ENCODE peak calls at places on chromosomes 7 and 10, in seven cellular contexts. L is CD8-positive, alpha-beta T cell; O is spleen; B is K562; A is heart right ventricle; W is right lobe of liver; I is heart left ventricle. Y is an unnamed sample.

GRCh38 chr10:91712315-91712714 is 79.4 kb upstream of the PPP1R3C start:
- DNase-seq in L (no peak), O (no peak), B (no peak), A (no peak), W (no peak), I (no peak), Y (no peak)

GRCh38 chr10:123945506-123945905 is 53.9 kb upstream of the CPXM2 start:
- DNase-seq in L (no peak), O (no peak), B (peak), A (no peak), W (no peak), I (no peak), Y (no peak)

GRCh38 chr10:105974803-105975456 is 1189.6 kb downstream of the SORCS1 start:
- DNase-seq in L (no peak), O (no peak), B (no peak), A (peak), W (peak), I (no peak), Y (no peak)

GRCh38 chr7:109322833-109323232 is 753.2 kb downstream of the DNAJB9 start:
- DNase-seq in L (no peak), O (no peak), B (no peak), A (no peak), W (no peak), I (no peak), Y (no peak)

GRCh38 chr10:1126461-1126860 is 70.3 kb downstream of the WDR37 start:
- DNase-seq in L (no peak), O (no peak), B (no peak), A (no peak), W (peak), I (no peak), Y (no peak)

GRCh38 chr10:85977642-85978041 is 389.0 kb downstream of the GRID1 start:
- DNase-seq in L (no peak), O (no peak), B (no peak), A (no peak), W (no peak), I (no peak), Y (no peak)

GRCh38 chr10:130875897-130876472 is 435.5 kb downstream of the TCERG1L start:
- DNase-seq in L (no peak), O (no peak), B (no peak), A (no peak), W (peak), I (no peak), Y (no peak)

GRCh38 chr10:104308439-104308903 is 29.8 kb downstream of the ITPRIP start:
- DNase-seq in L (no peak), O (no peak), B (no peak), A (no peak), W (no peak), I (no peak), Y (no peak)

GRCh38 chr7:110852156-110852858 is 238.6 kb upstream of the LRRN3 start:
- DNase-seq in L (no peak), O (no peak), B (no peak), A (no peak), W (no peak), I (no peak), Y (peak)

GRCh38 chr7:120588411-120588810 is 269.5 kb downstream of the TSPAN12 start:
- DNase-seq in L (no peak), O (no peak), B (no peak), A (no peak), W (no peak), I (no peak), Y (no peak)

GRCh38 chr10:90326498-90327267 is 531.2 kb downstream of the HTR7 start:
- DNase-seq in L (no peak), O (no peak), B (no peak), A (no peak), W (no peak), I (no peak), Y (peak)

GRCh38 chr7:16320261-16320660 is 101.1 kb downstream of the CRPPA start:
- DNase-seq in L (no peak), O (no peak), B (no peak), A (no peak), W (no peak), I (no peak), Y (no peak)

GRCh38 chr7:123633553-123633952 is 22.1 kb upstream of the LMOD2 start:
- DNase-seq in L (no peak), O (no peak), B (no peak), A (no peak), W (no peak), I (no peak), Y (no peak)

GRCh38 chr7:50156746-50157145 is 63.7 kb upstream of the ZPBP start:
- DNase-seq in L (no peak), O (no peak), B (no peak), A (no peak), W (no peak), I (no peak), Y (no peak)

GRCh38 chr7:107267138-107267537 is 98.3 kb downstream of the HBP1 start:
- DNase-seq in L (no peak), O (no peak), B (no peak), A (no peak), W (no peak), I (no peak), Y (no peak)

GRCh38 chr10:60856405-60856804 is 78.1 kb downstream of the CDK1 start:
- DNase-seq in L (no peak), O (no peak), B (no peak), A (no peak), W (no peak), I (no peak), Y (no peak)

GRCh38 chr10:52740913-52741675 is 31.5 kb downstream of the MBL2 start:
- DNase-seq in L (no peak), O (no peak), B (peak), A (no peak), W (peak), I (no peak), Y (peak)

GRCh38 chr10:11144626-11145497 is 127.2 kb downstream of the CELF2 start:
- DNase-seq in L (no peak), O (no peak), B (no peak), A (no peak), W (no peak), I (no peak), Y (no peak)

GRCh38 chr10:7168414-7168813 is 242.4 kb downstream of the SFMBT2 start:
- DNase-seq in L (no peak), O (no peak), B (peak), A (no peak), W (no peak), I (no peak), Y (no peak)

GRCh38 chr7:17898111-17898510 is 42.2 kb downstream of the SNX13 start:
- DNase-seq in L (no peak), O (no peak), B (no peak), A (no peak), W (no peak), I (no peak), Y (no peak)

GRCh38 chr7:26187380-26188290 is 12.9 kb downstream of the HNRNPA2B1 start:
- DNase-seq in L (no peak), O (no peak), B (no peak), A (no peak), W (no peak), I (no peak), Y (no peak)

GRCh38 chr7:114502454-114503254 is 88.0 kb downstream of the FOXP2 start:
- DNase-seq in L (no peak), O (no peak), B (no peak), A (no peak), W (no peak), I (no peak), Y (no peak)

GRCh38 chr10:70666960-70667798 is 5.1 kb upstream of the ADAMTS14 start:
- DNase-seq in L (no peak), O (peak), B (peak), A (no peak), W (no peak), I (no peak), Y (no peak)

GRCh38 chr10:70668454-70668970 is 3.8 kb upstream of the ADAMTS14 start:
- DNase-seq in L (no peak), O (peak), B (no peak), A (no peak), W (no peak), I (no peak), Y (no peak)

GRCh38 chr10:70662362-70663220 is 9.7 kb upstream of the ADAMTS14 start:
- DNase-seq in L (no peak), O (peak), B (no peak), A (no peak), W (peak), I (no peak), Y (no peak)

GRCh38 chr10:70661623-70662361 is 10.5 kb upstream of the ADAMTS14 start:
- DNase-seq in L (no peak), O (peak), B (no peak), A (no peak), W (peak), I (no peak), Y (no peak)

DNA sequence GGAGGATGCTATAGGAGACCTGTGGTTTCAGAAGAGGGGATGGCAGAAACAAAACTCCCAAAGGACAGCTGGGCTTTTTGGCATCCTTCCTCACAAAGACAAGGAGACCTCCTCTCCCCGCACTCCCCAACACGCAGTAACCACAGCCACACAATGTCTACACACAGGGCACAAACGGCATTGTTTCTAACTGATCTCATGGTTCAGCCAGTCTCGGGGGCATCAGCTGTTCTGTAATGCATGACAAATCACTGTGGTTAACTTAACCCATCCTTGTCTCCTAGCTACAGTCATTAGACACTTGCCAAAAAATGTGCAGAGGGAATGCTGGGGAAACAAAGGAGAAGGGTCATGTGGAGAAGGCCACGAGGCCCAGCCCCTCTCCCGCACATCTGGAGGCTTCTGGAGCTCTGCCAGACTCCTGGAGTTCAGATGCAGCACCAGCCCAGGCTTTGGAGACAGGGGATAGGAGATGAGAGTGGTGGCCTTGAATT is 7.6 kb upstream of the ADAMTS14 start:
- DNase-seq in L (no peak), O (peak), B (peak), A (no peak), W (peak), I (no peak), Y (peak)
- H3K27ac ChIP-seq in L (no peak), O (no peak), B (peak), A (no peak), W (no peak), I (no peak), Y (peak)

GRCh38 chr10:132846631-132847415 is 60.9 kb upstream of the NKX6-2 start:
- DNase-seq in L (no peak), O (peak), B (no peak), A (no peak), W (no peak), I (no peak), Y (peak)

GRCh38 chr10:132845780-132846595 is 60.0 kb upstream of the NKX6-2 start:
- DNase-seq in L (no peak), O (peak), B (no peak), A (no peak), W (no peak), I (no peak), Y (no peak)

GRCh38 chr10:132848306-132848705 is 62.4 kb upstream of the NKX6-2 start:
- DNase-seq in L (no peak), O (peak), B (no peak), A (no peak), W (no peak), I (no peak), Y (peak)

GRCh38 chr10:132847856-132848255 is 61.9 kb upstream of the NKX6-2 start:
- DNase-seq in L (no peak), O (peak), B (no peak), A (no peak), W (no peak), I (no peak), Y (no peak)

GRCh38 chr10:132847416-132847777 is 61.5 kb upstream of the NKX6-2 start:
- DNase-seq in L (no peak), O (peak), B (no peak), A (no peak), W (no peak), I (no peak), Y (peak)
- TF ChIP-seq CTCF in L (no peak), O (no peak), B (no peak), A (no peak), W (no peak), I (no peak), Y (no peak)

GRCh38 chr7:75870557-75870956 is 8.3 kb upstream of the RHBDD2 start:
- DNase-seq in L (no peak), O (no peak), B (no peak), A (no peak), W (no peak), I (no peak), Y (no peak)

GRCh38 chr7:75875113-75876080 is 3.4 kb upstream of the RHBDD2 start:
- DNase-seq in L (no peak), O (no peak), B (no peak), A (no peak), W (no peak), I (no peak), Y (peak)

GRCh38 chr7:75868153-75868552 is 10.7 kb upstream of the RHBDD2 start:
- DNase-seq in L (no peak), O (no peak), B (no peak), A (no peak), W (no peak), I (no peak), Y (no peak)

GRCh38 chr7:75869776-75870379 is 9.0 kb upstream of the RHBDD2 start:
- DNase-seq in L (no peak), O (no peak), B (no peak), A (no peak), W (no peak), I (no peak), Y (no peak)

DNA sequence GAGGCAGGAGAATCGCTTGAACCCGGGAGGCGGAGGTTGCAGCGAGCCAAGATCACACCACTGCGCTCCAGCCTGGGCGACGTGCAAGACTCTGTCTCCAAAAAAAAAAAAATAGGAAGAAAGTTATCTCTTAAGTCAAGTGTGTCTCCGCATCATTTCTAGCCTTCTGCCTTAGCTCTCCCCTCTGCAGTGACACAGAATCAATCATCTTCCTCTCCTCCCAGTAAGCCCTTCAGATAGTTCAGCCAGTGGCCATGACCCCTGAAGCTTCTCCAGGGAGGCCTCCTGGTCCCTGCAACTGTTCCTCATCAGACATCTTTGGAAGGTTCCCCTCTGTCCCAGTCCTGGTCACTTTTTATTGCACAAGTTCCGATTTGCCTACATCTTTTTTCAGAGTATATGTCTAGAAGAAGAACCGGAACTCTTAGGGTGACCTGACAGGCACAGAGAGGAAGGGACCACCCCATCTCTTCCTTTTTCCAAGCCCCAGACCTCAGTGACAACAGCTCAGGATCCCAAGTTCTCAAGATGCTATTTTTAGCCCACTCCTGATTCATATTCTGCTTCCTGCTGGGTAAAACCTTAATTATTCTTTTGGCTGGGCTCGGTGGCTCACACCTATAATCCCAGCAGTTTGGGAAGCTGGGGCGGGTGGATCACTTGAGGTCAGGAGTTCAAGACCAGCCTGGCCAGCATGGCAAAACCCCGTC is 6.6 kb upstream of the RHBDD2 start:
- DNase-seq in L (no peak), O (no peak), B (no peak), A (peak), W (no peak), I (no peak), Y (no peak)
- H3K27ac ChIP-seq in L (no peak), O (peak), B (no peak), A (peak), W (peak), I (peak), Y (peak)

GRCh38 chr10:43665054-43665453 is 16.4 kb upstream of the ZNF32 start:
- DNase-seq in L (no peak), O (no peak), B (no peak), A (no peak), W (no peak), I (no peak), Y (no peak)

GRCh38 chr10:43671659-43672555 is 23.2 kb upstream of the ZNF32 start:
- DNase-seq in L (no peak), O (no peak), B (peak), A (peak), W (peak), I (no peak), Y (peak)

GRCh38 chr10:43666551-43666950 is 17.9 kb upstream of the ZNF32 start:
- DNase-seq in L (no peak), O (no peak), B (no peak), A (no peak), W (no peak), I (no peak), Y (no peak)

GRCh38 chr10:43667736-43668371 is 19.2 kb upstream of the ZNF32 start:
- DNase-seq in L (no peak), O (no peak), B (no peak), A (no peak), W (no peak), I (no peak), Y (no peak)

DNA sequence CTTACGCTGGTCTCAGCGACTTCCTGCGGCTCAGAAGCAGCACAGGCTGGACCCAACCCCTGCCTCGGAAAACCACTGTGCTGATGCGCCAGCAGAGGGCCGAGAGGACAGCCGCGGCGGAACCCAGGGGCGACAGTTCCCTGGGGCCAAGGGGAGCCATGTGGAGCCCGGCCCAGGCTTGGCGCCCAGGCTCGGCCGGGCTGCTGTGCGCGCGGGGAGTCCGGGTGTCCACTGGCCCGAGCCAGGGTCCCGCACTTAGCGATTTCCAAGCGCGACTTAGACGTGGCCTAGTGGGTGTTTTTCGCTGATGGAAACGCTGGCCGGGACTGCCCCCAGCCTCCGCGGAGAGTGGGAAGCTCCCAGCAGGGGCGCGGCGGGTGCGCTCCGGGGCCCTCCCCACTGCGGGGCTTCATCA is 18.6 kb upstream of the ZNF32 start:
- DNase-seq in L (no peak), O (no peak), B (peak), A (no peak), W (no peak), I (no peak), Y (peak)
- TF ChIP-seq CTCF in L (no peak), O (peak), B (peak), A (peak), W (no peak), I (no peak), Y (peak)

GRCh38 chr7:30605832-30606231 is 11.2 kb downstream of the GARS1 start:
- DNase-seq in L (no peak), O (no peak), B (no peak), A (no peak), W (no peak), I (no peak), Y (no peak)
- H3K27ac ChIP-seq in L (no peak), O (no peak), B (no peak), A (no peak), W (no peak), I (no peak), Y (no peak)

GRCh38 chr10:126156545-126156944 is 231.7 kb downstream of the ADAM12 start:
- DNase-seq in L (no peak), O (no peak), B (no peak), A (peak), W (no peak), I (no peak), Y (no peak)
- TF ChIP-seq CTCF in L (no peak), O (no peak), B (no peak), A (no peak), W (no peak), I (no peak), Y (no peak)

GRCh38 chr7:149172534-149172920 is 22.8 kb upstream of the ZNF282 start:
- DNase-seq in L (no peak), O (no peak), B (no peak), A (no peak), W (no peak), I (no peak), Y (no peak)
- H3K27ac ChIP-seq in L (no peak), O (peak), B (no peak), A (no peak), W (no peak), I (no peak), Y (no peak)

GRCh38 chr7:44213872-44214595 is 13.3 kb downstream of the YKT6 start:
- DNase-seq in L (no peak), O (no peak), B (peak), A (no peak), W (no peak), I (no peak), Y (peak)
- TF ChIP-seq CTCF in L (no peak), O (no peak), B (peak), A (peak), W (no peak), I (peak), Y (peak)

GRCh38 chr7:978416-979091 is 3.2 kb upstream of the COX19 start:
- DNase-seq in L (no peak), O (peak), B (no peak), A (no peak), W (no peak), I (no peak), Y (no peak)

GRCh38 chr7:976901-977325 is 1.6 kb upstream of the COX19 start:
- DNase-seq in L (no peak), O (no peak), B (no peak), A (no peak), W (peak), I (peak), Y (no peak)

GRCh38 chr7:975702-976473 is 539 bp upstream of the COX19 start:
- DNase-seq in L (no peak), O (no peak), B (no peak), A (no peak), W (no peak), I (peak), Y (no peak)

GRCh38 chr7:978049-978346 is 2.6 kb upstream of the COX19 start:
- DNase-seq in L (no peak), O (no peak), B (no peak), A (no peak), W (no peak), I (no peak), Y (no peak)

GRCh38 chr7:977326-978048 is 2.1 kb upstream of the COX19 start:
- DNase-seq in L (no peak), O (peak), B (no peak), A (no peak), W (peak), I (no peak), Y (no peak)
- H3K27ac ChIP-seq in L (no peak), O (peak), B (no peak), A (no peak), W (peak), I (no peak), Y (no peak)